ENCODE peak calls at places on chromosomes 4 and X, in nine cellular contexts. Y is astrocyte of the spinal cord, X is kidney epithelial cell, F is AG10803, M is fibroblast of villous mesenchyme, Z is dorsolateral prefrontal cortex, D is BJ, T is choroid plexus epithelial cell, K is adrenal gland. C is an unnamed sample.

GRCh38 chr4:118849867-118850812 is 14.2 kb upstream of the SEC24D start:
- DNase-seq in Y (peak; percentile 34), M (peak; percentile 38), K (no peak), D (no peak), T (peak; percentile 49), F (no peak), X (no peak), Z (no peak), C (peak; percentile 16)

GRCh38 chr4:143489116-143489515 is 24.4 kb upstream of the SMARCA5 start:
- DNase-seq in D (no peak), T (peak; percentile 14), X (no peak), F (peak; percentile 33), K (no peak), Z (no peak), Y (peak; percentile 15), M (no peak), C (no peak)

GRCh38 chr4:8364141-8364540 is 76.4 kb downstream of the ACOX3 start:
- DNase-seq in T (no peak), Y (no peak), D (no peak), Z (peak; percentile 10), M (no peak), K (no peak), F (no peak), X (no peak), C (no peak)

GRCh38 chr4:144670776-144671175 is 24.8 kb downstream of the HHIP start:
- DNase-seq in K (no peak), Y (no peak), D (no peak), T (no peak), M (no peak), X (no peak), Z (no peak), F (no peak), C (no peak)

GRCh38 chrX:40855411-40855810 is 120.1 kb upstream of the MED14 start:
- DNase-seq in Y (peak; percentile 11), M (no peak), F (no peak), K (no peak), X (no peak), D (no peak), T (no peak), Z (no peak), C (peak; percentile 42)

GRCh38 chr4:186624951-186625350 is 69.6 kb upstream of the MTNR1A start:
- DNase-seq in T (peak; percentile 88), Z (no peak), F (peak; percentile 96), K (no peak), M (peak; percentile 88), D (peak; percentile 89), Y (peak; percentile 76), X (no peak), C (peak; percentile 85)

GRCh38 chr4:5019274-5019673 is at the start of gene CYTL1:
- DNase-seq in T (no peak), K (no peak), Y (no peak), M (no peak), X (no peak), F (no peak), D (no peak), Z (no peak), C (no peak)

GRCh38 chrX:31038585-31039326 is 33.1 kb downstream of the FTHL17 start:
- DNase-seq in Y (peak; percentile 2), F (peak; percentile 13), T (peak; percentile 63), M (peak; percentile 54), D (no peak), K (peak; percentile 22), Z (no peak), X (no peak), C (peak; percentile 58)

GRCh38 chrX:21153503-21153902 is 220.7 kb upstream of the CNKSR2 start:
- DNase-seq in M (peak; percentile 51), T (peak; percentile 1), Z (no peak), X (no peak), D (no peak), K (no peak), F (peak; percentile 52), Y (no peak), C (peak; percentile 66)

GRCh38 chr4:37528161-37528560 is 158.0 kb downstream of the RELL1 start:
- DNase-seq in F (no peak), Y (no peak), D (no peak), M (peak; percentile 6), X (no peak), Z (no peak), K (no peak), T (peak; percentile 14), C (no peak)

GRCh38 chrX:106950381-106950780 is 30.2 kb downstream of the CLDN2 start:
- DNase-seq in Y (no peak), T (no peak), Z (no peak), M (no peak), K (no peak), F (no peak), X (no peak), D (no peak), C (no peak)

GRCh38 chrX:19630776-19631707 is 115.7 kb upstream of the MAP3K15 start:
- DNase-seq in Y (no peak), K (no peak), T (no peak), Z (no peak), D (no peak), X (no peak), F (no peak), M (no peak), C (no peak)

GRCh38 chr4:182306792-182307507 is 63.7 kb downstream of the TENM3 start:
- DNase-seq in Y (peak; percentile 36), F (peak; percentile 36), K (no peak), M (peak; percentile 42), D (no peak), Z (no peak), X (no peak), T (peak; percentile 25), C (no peak)
- TF ChIP-seq CTCF in Y (peak; percentile 27), F (peak; percentile 23), K (no peak), M (peak; percentile 36), D (no peak), Z (no peak), X (peak; percentile 30), T (peak; percentile 44), C (peak; percentile 28)

DNA sequence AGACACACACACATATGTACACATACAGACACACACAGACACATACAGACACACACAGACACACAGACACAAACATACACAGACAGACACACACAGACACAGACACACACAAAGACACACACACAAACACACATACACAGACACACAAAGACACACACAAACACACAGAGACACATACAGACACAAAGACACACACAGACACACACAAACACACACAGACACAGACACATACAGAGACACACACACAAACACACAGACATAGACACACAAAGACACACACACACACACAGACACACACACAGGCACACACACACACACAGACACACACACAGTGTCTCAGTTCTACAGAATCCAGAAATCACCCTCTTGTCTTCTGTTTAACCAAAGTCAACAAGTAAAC is 280.7 kb downstream of the ASMT start:
- DNase-seq in K (no peak), D (no peak), M (no peak), Y (no peak), T (no peak), F (no peak), X (no peak), Z (no peak), C (no peak)
- H3K4me3 ChIP-seq in K (no peak overlapping the region), D (no peak overlapping the region), M (no peak overlapping the region), Y (no peak overlapping the region), T (no peak overlapping the region), F (no peak overlapping the region), X (no peak overlapping the region), Z (no peak overlapping the region), C (no peak overlapping the region)

GRCh38 chr4:112199041-112199440 is 32.5 kb upstream of the AP1AR start:
- DNase-seq in F (no peak), K (no peak), X (no peak), Z (no peak), M (no peak), D (no peak), Y (no peak), T (no peak), C (no peak)
- TF ChIP-seq CTCF in F (no peak), K (no peak), X (no peak), Z (no peak), M (no peak), D (no peak), Y (no peak), T (no peak), C (no peak)

DNA sequence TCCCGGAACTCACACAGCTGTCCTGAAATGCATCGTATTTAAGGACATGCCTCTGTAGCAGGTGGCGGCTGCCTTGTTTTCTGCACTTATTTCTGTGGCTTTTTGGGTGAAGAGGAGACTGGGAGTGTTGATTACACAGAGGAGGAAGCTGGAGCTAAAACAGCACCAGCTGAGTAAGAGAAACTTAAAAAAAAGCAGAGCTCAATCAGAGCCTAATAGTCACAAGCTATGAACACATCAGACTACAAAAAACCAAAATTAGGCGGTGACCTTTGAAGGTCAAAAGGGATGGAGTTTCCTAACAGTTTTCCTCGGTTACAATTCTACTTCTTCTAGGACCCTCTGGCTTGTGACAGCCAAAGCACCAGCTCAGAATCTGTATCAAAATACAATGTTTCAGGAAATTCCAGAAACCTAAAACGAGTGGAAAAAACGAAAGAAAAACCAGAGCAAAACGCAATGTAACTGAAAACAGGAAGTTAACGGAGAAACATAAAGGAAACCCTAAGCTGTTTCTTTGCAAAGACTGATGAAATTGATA is 13.5 kb downstream of the PRKX start:
- DNase-seq in M (peak; percentile 31), Z (no peak), F (no peak), K (no peak), T (peak; percentile 31), X (no peak), Y (no peak), D (no peak), C (peak; percentile 14)
- H3K4me3 ChIP-seq in M (peak overlapping the region; percentile 51), Z (peak overlapping the region; percentile 43), F (peak overlapping the region; percentile 43), K (no peak overlapping the region), T (peak overlapping the region; percentile 42), X (no peak overlapping the region), Y (peak overlapping the region; percentile 21), D (peak overlapping the region; percentile 21), C (peak overlapping the region; percentile 28)

GRCh38 chr4:113355550-113356371 is 306.3 kb downstream of the ANK2 start:
- DNase-seq in F (peak; percentile 91), Y (peak; percentile 92), M (peak; percentile 64), X (peak; percentile 23), T (peak; percentile 83), D (no peak), K (peak; percentile 19), Z (no peak), C (peak; percentile 92)
- TF ChIP-seq CTCF in F (peak; percentile 47), Y (peak; percentile 20), M (no peak), X (no peak), T (peak; percentile 38), D (no peak), K (no peak), Z (no peak), C (peak; percentile 28)

GRCh38 chrX:149712831-149713230 is 971 bp downstream of the MAGEA11 start:
- DNase-seq in M (no peak), F (no peak), D (no peak), Z (no peak), T (no peak), Y (no peak), X (no peak), K (no peak), C (no peak)
- H3K4me3 ChIP-seq in M (no peak overlapping the region), F (no peak overlapping the region), D (no peak overlapping the region), Z (no peak overlapping the region), T (no peak overlapping the region), Y (no peak overlapping the region), X (no peak overlapping the region), K (no peak overlapping the region), C (no peak overlapping the region)

C was measured in fibroblast of pulmonary artery.